ENCODE peak calls at places on chromosomes 2 and 18, in ten cellular contexts. P, W, Q, V, T, A, E, H, C and J are unnamed samples.

GRCh38 chr2:172749377-172749776 is 13.7 kb downstream of the RAPGEF4 start:
- DNase-seq in P (no peak), W (no peak), Q (no peak), V (no peak), T (no peak), A (no peak), E (no peak), H (no peak), C (no peak), J (no peak)

GRCh38 chr18:48622911-48623431 is 84.1 kb downstream of the CTIF start:
- DNase-seq in P (no peak), W (no peak), Q (no peak), V (no peak), T (no peak), A (no peak), E (no peak), H (no peak), C (no peak), J (no peak)

GRCh38 chr2:216621292-216621691 is 11.9 kb upstream of the IGFBP2 start:
- DNase-seq in P (no peak), W (peak), Q (no peak), V (no peak), T (no peak), A (no peak), E (no peak), H (no peak), C (no peak), J (peak)

GRCh38 chr2:175234650-175235049 is 53.1 kb upstream of the ATP5MC3 start:
- DNase-seq in P (no peak), W (no peak), Q (no peak), V (no peak), T (no peak), A (no peak), E (no peak), H (no peak), C (no peak), J (no peak)

GRCh38 chr18:37505321-37505720 is 60.3 kb downstream of the CELF4 start:
- DNase-seq in P (no peak), W (no peak), Q (no peak), V (no peak), T (no peak), A (no peak), E (no peak), H (no peak), C (no peak), J (no peak)

GRCh38 chr2:173191601-173192000 is 116.0 kb downstream of the MAP3K20 start:
- DNase-seq in P (no peak), W (no peak), Q (no peak), V (no peak), T (no peak), A (no peak), E (no peak), H (no peak), C (no peak), J (no peak)

GRCh38 chr2:220956429-220956828 is 615.7 kb downstream of the EPHA4 start:
- DNase-seq in P (no peak), W (no peak), Q (no peak), V (no peak), T (no peak), A (no peak), E (no peak), H (no peak), C (no peak), J (no peak)

GRCh38 chr2:55134316-55134706 is 84.1 kb upstream of the RTN4 start:
- DNase-seq in P (no peak), W (no peak), Q (no peak), V (no peak), T (no peak), A (no peak), E (no peak), H (no peak), C (no peak), J (no peak)

GRCh38 chr2:106581755-106582430 is 94.7 kb downstream of the CD8B2 start:
- DNase-seq in P (no peak), W (peak), Q (peak), V (peak), T (peak), A (peak), E (peak), H (peak), C (no peak), J (peak)

GRCh38 chr2:56034258-56034657 is 110.7 kb upstream of the EFEMP1 start:
- DNase-seq in P (no peak), W (no peak), Q (no peak), V (no peak), T (no peak), A (no peak), E (no peak), H (no peak), C (no peak), J (no peak)

GRCh38 chr2:24792542-24792873 is 683 bp downstream of the PTRHD1 start:
- DNase-seq in P (no peak), W (no peak), Q (no peak), V (no peak), T (no peak), A (no peak), E (no peak), H (no peak), C (no peak), J (no peak)

GRCh38 chr18:28018361-28018760 is 158.6 kb downstream of the CDH2 start:
- DNase-seq in P (no peak), W (no peak), Q (no peak), V (no peak), T (no peak), A (no peak), E (no peak), H (no peak), C (no peak), J (no peak)

GRCh38 chr2:156334496-156335478 is 2.3 kb upstream of the NR4A2 start:
- DNase-seq in P (peak), W (peak), Q (peak), V (peak), T (no peak), A (peak), E (no peak), H (peak), C (no peak), J (peak)

GRCh38 chr2:12948231-12948962 is 231.7 kb downstream of the TRIB2 start:
- DNase-seq in P (no peak), W (no peak), Q (no peak), V (no peak), T (no peak), A (no peak), E (no peak), H (no peak), C (no peak), J (no peak)

GRCh38 chr2:183032200-183032794 is 6.0 kb downstream of the NCKAP1 start:
- DNase-seq in P (no peak), W (no peak), Q (no peak), V (no peak), T (no peak), A (no peak), E (no peak), H (no peak), C (no peak), J (no peak)

GRCh38 chr2:160736629-160737028 is 243.0 kb upstream of the RBMS1 start:
- DNase-seq in P (no peak), W (no peak), Q (no peak), V (no peak), T (no peak), A (no peak), E (no peak), H (no peak), C (no peak), J (no peak)

GRCh38 chr2:230227216-230227615 is 1.7 kb downstream of the SP140 start:
- DNase-seq in P (no peak), W (no peak), Q (no peak), V (no peak), T (no peak), A (no peak), E (no peak), H (no peak), C (no peak), J (no peak)

DNA sequence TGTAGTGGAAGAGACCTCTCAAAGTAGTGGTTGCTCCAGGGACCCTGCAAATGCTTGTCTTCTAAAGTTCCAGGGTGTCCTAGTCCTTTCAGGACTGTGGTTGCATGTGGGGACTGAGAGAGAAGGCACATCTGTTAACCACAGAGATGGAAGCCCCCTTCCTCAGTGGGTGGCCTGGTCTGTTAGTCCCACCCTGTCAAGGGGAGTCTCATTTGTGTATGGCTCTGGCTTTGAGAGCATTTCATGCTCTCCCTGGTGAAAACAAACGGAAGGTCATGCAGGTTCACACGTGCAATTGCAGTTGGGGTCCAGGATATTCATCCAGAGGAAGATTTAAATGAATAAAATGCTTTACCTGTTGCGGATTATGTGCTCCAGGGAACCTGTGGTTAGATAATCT is 219.6 kb downstream of the PRKCE start:
- DNase-seq in P (no peak), W (no peak), Q (no peak), V (no peak), T (no peak), A (no peak), E (no peak), H (no peak), C (no peak), J (no peak)
- TF ChIP-seq POLR2AphosphoS5 in P (no peak), W (no peak), Q (no peak), V (no peak), T (no peak), A (no peak), E (no peak), H (no peak), C (no peak), J (no peak)

DNA sequence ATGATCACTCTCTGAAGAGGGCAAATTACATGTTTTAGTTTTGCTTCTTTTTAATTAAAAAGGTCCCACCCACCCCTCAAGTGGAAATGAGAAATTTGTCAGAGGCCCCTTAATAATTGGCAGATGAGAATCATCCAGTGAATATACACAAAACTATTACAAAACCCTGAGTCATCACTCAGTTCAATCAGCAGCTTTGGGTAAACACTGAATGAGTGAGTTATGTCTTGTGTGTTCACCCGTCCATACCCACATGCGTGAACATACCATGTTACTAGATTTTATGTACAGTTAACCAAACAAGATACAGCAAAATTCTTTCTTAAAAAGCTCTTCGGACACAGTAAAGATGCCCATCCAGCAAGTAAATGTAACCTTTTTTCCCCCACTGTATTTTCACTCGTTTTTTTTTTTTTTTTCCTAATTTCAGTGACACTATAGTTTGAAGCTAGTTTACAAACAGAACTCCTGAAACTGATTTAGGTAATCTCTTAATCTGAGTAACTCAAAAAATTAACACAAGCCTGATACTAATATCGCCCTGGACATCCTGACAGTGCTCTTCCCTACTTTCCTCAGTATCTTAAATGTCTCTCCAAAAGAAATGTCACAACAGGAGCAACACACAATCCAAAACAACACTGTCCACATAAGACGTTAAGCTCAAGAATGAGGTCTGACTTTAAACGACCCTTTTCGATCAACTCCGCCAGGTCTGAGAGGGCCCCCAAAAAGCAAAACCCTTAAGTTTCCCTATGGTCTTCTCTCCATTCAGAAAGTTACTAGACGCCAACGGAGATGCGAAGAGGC is 1.3 kb downstream of the PSME4 start:
- DNase-seq in P (no peak), W (no peak), Q (no peak), V (peak), T (no peak), A (no peak), E (no peak), H (peak), C (no peak), J (peak)
- TF ChIP-seq POLR2A in P (no peak), W (no peak), Q (no peak), V (no peak), T (no peak), A (no peak), E (no peak), H (no peak), C (no peak), J (peak)

GRCh38 chr2:33933203-33933602 is 334.1 kb upstream of the FAM98A start:
- DNase-seq in P (no peak), W (no peak), Q (no peak), V (no peak), T (no peak), A (no peak), E (no peak), H (no peak), C (no peak), J (no peak)
- TF ChIP-seq POLR2AphosphoS5 in P (no peak), W (no peak), Q (no peak), V (no peak), T (no peak), A (no peak), E (no peak), H (no peak), C (no peak), J (no peak)

GRCh38 chr2:20050104-20050711 is 1.2 kb downstream of the LAPTM4A start:
- DNase-seq in P (no peak), W (no peak), Q (peak), V (no peak), T (no peak), A (no peak), E (no peak), H (peak), C (peak), J (peak)
- TF ChIP-seq POLR2A in P (no peak), W (no peak), Q (peak), V (no peak), T (peak), A (peak), E (peak), H (no peak), C (peak), J (no peak)

GRCh38 chr2:171547256-171547655 is 25.0 kb downstream of the CYBRD1 start:
- DNase-seq in P (no peak), W (no peak), Q (no peak), V (no peak), T (no peak), A (no peak), E (no peak), H (no peak), C (no peak), J (no peak)
- TF ChIP-seq POLR2AphosphoS5 in P (no peak), W (no peak), Q (no peak), V (no peak), T (no peak), A (no peak), E (no peak), H (no peak), C (no peak), J (no peak)

GRCh38 chr2:70250434-70250833 is 2.0 kb upstream of the TIA1 start:
- DNase-seq in P (no peak), W (no peak), Q (no peak), V (no peak), T (no peak), A (no peak), E (no peak), H (no peak), C (no peak), J (no peak)

GRCh38 chr2:70247364-70248144 is 874 bp downstream of the TIA1 start:
- DNase-seq in P (no peak), W (no peak), Q (no peak), V (no peak), T (no peak), A (no peak), E (no peak), H (peak), C (no peak), J (no peak)

GRCh38 chr2:70248810-70249438 is 496 bp upstream of the TIA1 start:
- DNase-seq in P (peak), W (peak), Q (peak), V (no peak), T (no peak), A (peak), E (no peak), H (peak), C (no peak), J (peak)

GRCh38 chr2:70243804-70244584 is 4.4 kb downstream of the TIA1 start:
- DNase-seq in P (no peak), W (no peak), Q (no peak), V (no peak), T (no peak), A (no peak), E (no peak), H (peak), C (no peak), J (no peak)

DNA sequence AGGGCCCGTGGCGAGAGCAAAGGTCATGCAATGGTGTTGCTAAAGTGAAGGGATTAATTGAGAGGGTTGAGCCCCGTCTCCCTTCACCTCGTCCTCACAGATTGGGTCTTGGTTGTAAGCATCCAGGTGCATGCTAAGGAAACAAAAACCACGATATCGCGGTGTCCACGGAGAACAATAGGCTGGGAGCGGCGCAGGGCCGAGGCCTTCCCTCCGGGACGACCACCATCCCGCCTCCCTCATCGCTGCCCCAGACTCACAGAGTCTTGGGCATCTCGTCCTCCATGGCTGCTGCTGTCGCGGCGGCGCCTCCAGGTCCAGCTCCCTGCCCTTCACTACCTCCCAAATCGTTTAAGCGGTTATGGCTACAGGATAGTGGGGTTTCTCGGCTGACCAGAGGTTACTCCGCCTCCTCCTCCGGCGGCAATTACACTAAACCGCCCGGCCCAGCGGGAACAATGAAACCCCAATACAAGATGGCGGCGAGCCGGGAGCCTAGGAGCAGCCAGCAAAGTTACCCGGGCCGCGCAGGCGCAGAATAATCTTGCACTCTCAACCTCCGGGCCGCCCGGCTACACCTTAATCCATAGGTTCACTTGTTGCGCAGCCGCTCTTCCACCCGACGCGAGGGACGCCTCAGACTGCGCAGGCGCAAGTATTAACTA is at the start of gene TIA1:
- DNase-seq in P (peak), W (peak), Q (peak), V (peak), T (peak), A (peak), E (peak), H (peak), C (peak), J (peak)
- TF ChIP-seq POLR2A in P (peak), W (peak), Q (peak), V (peak), T (peak), A (peak), E (peak), H (peak), C (peak), J (peak)

DNA sequence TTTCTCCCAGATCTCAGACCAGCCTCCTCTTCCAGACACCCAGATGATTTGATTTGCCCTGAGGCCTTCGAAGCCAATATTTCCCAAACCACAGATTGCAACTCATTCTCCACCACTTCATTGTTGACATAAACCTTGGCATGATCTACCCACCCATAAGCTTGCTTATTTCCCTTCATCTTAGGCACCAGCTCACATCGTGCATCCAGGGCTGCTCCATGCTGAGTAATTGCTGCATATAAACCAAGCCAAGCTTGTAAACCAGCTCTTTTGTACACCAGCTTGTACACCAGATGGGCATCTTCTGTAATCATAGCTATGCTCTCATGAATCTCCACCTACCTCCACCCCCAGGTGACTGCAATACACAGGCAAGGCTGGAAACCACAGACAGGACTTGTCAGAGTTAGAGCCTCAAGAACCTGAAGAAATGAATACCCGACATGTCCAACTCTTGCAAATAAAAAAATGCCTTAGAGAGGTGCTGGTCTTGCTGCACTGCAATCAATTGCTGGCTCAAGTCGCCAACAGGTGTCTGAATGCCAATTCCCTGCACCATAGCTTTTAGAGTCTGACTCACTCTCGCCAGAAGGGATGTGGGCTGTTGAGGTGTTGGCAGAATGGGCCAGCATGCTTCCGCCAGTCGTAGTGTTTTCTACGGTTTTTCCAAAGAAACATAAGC is 31.5 kb downstream of the TRABD2A start:
- DNase-seq in P (no peak), W (no peak), Q (no peak), V (no peak), T (no peak), A (no peak), E (no peak), H (no peak), C (no peak), J (peak)
- TF ChIP-seq POLR2AphosphoS5 in P (no peak), W (no peak), Q (no peak), V (no peak), T (no peak), A (no peak), E (no peak), H (no peak), C (no peak), J (peak)